ENCODE peak calls at places on chromosomes 6 and 20, in eight cellular contexts. I is AG08396; G is AML-193; L is IMR-90; F is stimulated activated CD4-positive, alpha-beta T cell treated with anti-CD3 and anti-CD28 coated beads, Interleukin-4, amount 100 ng/mL, for 48 hours; O is aorta; T is ovary; H is bronchial epithelial cell. N is an unnamed sample.

GRCh38 chr6:159654483-159655098 is 38.5 kb downstream of the SOD2 start:
- DNase-seq in I (peak; percentile 42), G (peak; percentile 62), L (peak; percentile 67), F (no peak), O (no peak), T (no peak), H (peak; percentile 55), N (no peak)

GRCh38 chr6:105949939-105950582 is 136.1 kb upstream of the PRDM1 start:
- DNase-seq in I (no peak), G (no peak), L (no peak), F (no peak), O (no peak), T (no peak), H (no peak), N (no peak)

GRCh38 chr6:126781582-126781981 is 336.9 kb upstream of the RSPO3 start:
- DNase-seq in I (no peak), G (no peak), L (no peak), F (no peak), O (no peak), T (no peak), H (no peak), N (no peak)

GRCh38 chr20:32646486-32646885 is 27.3 kb downstream of the C20orf203 start:
- DNase-seq in I (no peak), G (no peak), L (no peak), F (no peak), O (no peak), T (no peak), H (no peak), N (no peak)

GRCh38 chr20:41664584-41664983 is 46.4 kb upstream of the CHD6 start:
- DNase-seq in I (peak; percentile 9), G (peak; percentile 5), L (peak; percentile 14), F (no peak), O (no peak), T (no peak), H (peak; percentile 20), N (no peak)

GRCh38 chr6:38715016-38715809 is at the start of gene DNAH8:
- DNase-seq in I (no peak), G (no peak), L (no peak), F (peak; percentile 12), O (no peak), T (no peak), H (no peak), N (no peak)

GRCh38 chr6:164039954-164040375 is 625.4 kb downstream of the QKI start:
- DNase-seq in I (peak; percentile 38), G (no peak), L (no peak), F (no peak), O (peak; percentile 76), T (peak; percentile 75), H (no peak), N (peak; percentile 82)

GRCh38 chr6:151675746-151676459 is 131.6 kb upstream of the ESR1 start:
- DNase-seq in I (peak; percentile 57), G (peak; percentile 11), L (peak; percentile 4), F (peak; percentile 38), O (no peak), T (no peak), H (peak; percentile 49), N (peak; percentile 71)

GRCh38 chr6:157518399-157519250 is 137.6 kb downstream of the ZDHHC14 start:
- DNase-seq in I (peak; percentile 67), G (no peak), L (peak; percentile 10), F (no peak), O (no peak), T (peak; percentile 65), H (no peak), N (peak; percentile 33)

GRCh38 chr6:24990944-24991747 is 55.4 kb upstream of the RIPOR2 start:
- DNase-seq in I (no peak), G (no peak), L (no peak), F (no peak), O (no peak), T (no peak), H (no peak), N (no peak)

GRCh38 chr6:6915813-6916547 is 191.8 kb upstream of the RREB1 start:
- DNase-seq in I (peak; percentile 21), G (peak; percentile 100), L (peak; percentile 22), F (no peak), O (no peak), T (peak; percentile 76), H (no peak), N (peak; percentile 64)

GRCh38 chr20:60569116-60569515 is 610.9 kb downstream of the CDH26 start:
- DNase-seq in I (no peak), G (no peak), L (no peak), F (no peak), O (no peak), T (no peak), H (no peak), N (no peak)

GRCh38 chr6:12866422-12867029 is 150.0 kb downstream of the PHACTR1 start:
- DNase-seq in I (no peak), G (no peak), L (no peak), F (no peak), O (no peak), T (no peak), H (no peak), N (no peak)

GRCh38 chr6:148177589-148178233 is 164.9 kb upstream of the SASH1 start:
- DNase-seq in I (peak; percentile 61), G (peak; percentile 19), L (peak; percentile 68), F (peak; percentile 22), O (peak; percentile 91), T (peak; percentile 70), H (peak; percentile 37), N (peak; percentile 59)

GRCh38 chr6:26122402-26122792 is 35.2 kb downstream of the HFE start:
- DNase-seq in I (no peak), G (no peak), L (no peak), F (no peak), O (no peak), T (no peak), H (no peak), N (no peak)

GRCh38 chr20:56285496-56285895 is 37.0 kb downstream of the MC3R start:
- DNase-seq in I (no peak), G (peak; percentile 12), L (no peak), F (no peak), O (no peak), T (no peak), H (peak; percentile 63), N (no peak)

GRCh38 chr6:159693894-159694545 is 979 bp upstream of the SOD2 start:
- DNase-seq in I (peak; percentile 17), G (peak; percentile 30), L (peak; percentile 36), F (no peak), O (no peak), T (no peak), H (peak; percentile 91), N (no peak)

GRCh38 chr6:1227935-1228753 is 83.8 kb upstream of the FOXQ1 start:
- DNase-seq in I (no peak), G (no peak), L (no peak), F (no peak), O (no peak), T (no peak), H (peak; percentile 69), N (no peak)

GRCh38 chr6:119137194-119138072 is 59.0 kb upstream of the FAM184A start:
- DNase-seq in I (no peak), G (peak; percentile 80), L (peak; percentile 21), F (no peak), O (no peak), T (no peak), H (peak; percentile 81), N (no peak)

GRCh38 chr6:33714385-33715040 is 3.0 kb upstream of the UQCC2 start:
- DNase-seq in I (no peak), G (no peak), L (no peak), F (no peak), O (no peak), T (no peak), H (no peak), N (no peak)

GRCh38 chr6:7587631-7588100 is 2.3 kb upstream of the SNRNP48 start:
- DNase-seq in I (no peak), G (no peak), L (peak; percentile 69), F (no peak), O (no peak), T (no peak), H (peak; percentile 69), N (no peak)

GRCh38 chr6:23413327-23414203 is 712.5 kb upstream of the NRSN1 start:
- DNase-seq in I (no peak), G (no peak), L (peak; percentile 66), F (no peak), O (no peak), T (no peak), H (peak; percentile 30), N (no peak)

GRCh38 chr6:166541876-166542579 is 44.5 kb downstream of the RAMACL start:
- DNase-seq in I (no peak), G (no peak), L (peak; percentile 21), F (no peak), O (no peak), T (no peak), H (no peak), N (no peak)

GRCh38 chr6:170344631-170345576 is 38.3 kb downstream of the FAM120B start:
- DNase-seq in I (peak; percentile 38), G (peak; percentile 7), L (peak; percentile 61), F (no peak), O (no peak), T (no peak), H (peak; percentile 69), N (no peak)

GRCh38 chr6:168456907-168457771 is 16.2 kb downstream of the SMOC2 start:
- DNase-seq in I (no peak), G (no peak), L (no peak), F (no peak), O (no peak), T (no peak), H (peak; percentile 46), N (no peak)

GRCh38 chr6:18187701-18188100 is 32.5 kb downstream of the KDM1B start:
- DNase-seq in I (no peak), G (no peak), L (no peak), F (no peak), O (no peak), T (no peak), H (no peak), N (no peak)

GRCh38 chr6:165081944-165082532 is 227.4 kb downstream of the C6orf118 start:
- DNase-seq in I (no peak), G (no peak), L (no peak), F (no peak), O (no peak), T (no peak), H (no peak), N (no peak)

GRCh38 chr6:34834789-34835518 is 43.1 kb downstream of the BLTP3A start:
- DNase-seq in I (peak; percentile 34), G (peak; percentile 78), L (peak; percentile 72), F (no peak), O (no peak), T (no peak), H (peak; percentile 85), N (no peak)

N was measured in upper lobe of left lung.